ENCODE peak calls at places on chromosomes 2 and 18, in eight cellular contexts. One of them, this sample, is unnamed.
A peak's percentile ranks its signal among the peaks of the same experiment; 100 is the strongest.

GRCh38 chr2:16142383-16143361 is 202.3 kb downstream of the MYCN start:
- DNase-seq in epithelial cell of esophagus: no peak
- DNase-seq in dorsolateral prefrontal cortex: no peak
- DNase-seq in neural progenitor cell: no peak
- DNase-seq in right atrium auricular region: no peak
- DNase-seq in gastrocnemius medialis: no peak
- DNase-seq in MM.1S: no peak
- DNase-seq in tibial nerve: no peak
- DNase-seq in this sample: no peak

GRCh38 chr2:119248751-119249150 is 25.1 kb downstream of the STEAP3 start:
- DNase-seq in MM.1S: no peak
- DNase-seq in right atrium auricular region: no peak
- DNase-seq in neural progenitor cell: no peak
- DNase-seq in dorsolateral prefrontal cortex: peak; percentile 34
- DNase-seq in epithelial cell of esophagus: no peak
- DNase-seq in tibial nerve: no peak
- DNase-seq in gastrocnemius medialis: no peak
- DNase-seq in this sample: no peak

GRCh38 chr2:120108049-120108448 is 95.2 kb downstream of the EPB41L5 start:
- DNase-seq in tibial nerve: no peak
- DNase-seq in gastrocnemius medialis: peak; percentile 33
- DNase-seq in dorsolateral prefrontal cortex: no peak
- DNase-seq in right atrium auricular region: no peak
- DNase-seq in neural progenitor cell: no peak
- DNase-seq in epithelial cell of esophagus: peak; percentile 90
- DNase-seq in MM.1S: no peak
- DNase-seq in this sample: peak; percentile 17

GRCh38 chr2:148552675-148553331 is 91.7 kb upstream of the EPC2 start:
- DNase-seq in gastrocnemius medialis: no peak
- DNase-seq in right atrium auricular region: no peak
- DNase-seq in tibial nerve: no peak
- DNase-seq in neural progenitor cell: no peak
- DNase-seq in epithelial cell of esophagus: no peak
- DNase-seq in MM.1S: peak; percentile 56
- DNase-seq in dorsolateral prefrontal cortex: no peak
- DNase-seq in this sample: no peak

GRCh38 chr2:197102202-197102601 is 175.7 kb upstream of the PGAP1 start:
- DNase-seq in tibial nerve: no peak
- DNase-seq in right atrium auricular region: no peak
- DNase-seq in MM.1S: no peak
- DNase-seq in neural progenitor cell: no peak
- DNase-seq in dorsolateral prefrontal cortex: no peak
- DNase-seq in gastrocnemius medialis: no peak
- DNase-seq in epithelial cell of esophagus: no peak
- DNase-seq in this sample: no peak

GRCh38 chr2:149049142-149049541 is 10.6 kb downstream of the LYPD6B start:
- DNase-seq in MM.1S: no peak
- DNase-seq in dorsolateral prefrontal cortex: no peak
- DNase-seq in neural progenitor cell: no peak
- DNase-seq in tibial nerve: no peak
- DNase-seq in epithelial cell of esophagus: peak; percentile 80
- DNase-seq in gastrocnemius medialis: no peak
- DNase-seq in right atrium auricular region: no peak
- DNase-seq in this sample: no peak

GRCh38 chr18:43283299-43283698 is 6.0 kb upstream of the SYT4 start:
- DNase-seq in dorsolateral prefrontal cortex: no peak
- DNase-seq in gastrocnemius medialis: no peak
- DNase-seq in neural progenitor cell: no peak
- DNase-seq in right atrium auricular region: no peak
- DNase-seq in tibial nerve: no peak
- DNase-seq in MM.1S: no peak
- DNase-seq in epithelial cell of esophagus: no peak
- DNase-seq in this sample: no peak

GRCh38 chr2:146467425-146467824 is 1377.4 kb upstream of the ACVR2A start:
- DNase-seq in right atrium auricular region: no peak
- DNase-seq in gastrocnemius medialis: no peak
- DNase-seq in neural progenitor cell: no peak
- DNase-seq in dorsolateral prefrontal cortex: no peak
- DNase-seq in MM.1S: no peak
- DNase-seq in epithelial cell of esophagus: no peak
- DNase-seq in tibial nerve: no peak
- DNase-seq in this sample: no peak

GRCh38 chr18:44396550-44396949 is 284.1 kb upstream of the SETBP1 start:
- DNase-seq in tibial nerve: no peak
- DNase-seq in MM.1S: no peak
- DNase-seq in epithelial cell of esophagus: no peak
- DNase-seq in dorsolateral prefrontal cortex: no peak
- DNase-seq in neural progenitor cell: no peak
- DNase-seq in gastrocnemius medialis: no peak
- DNase-seq in right atrium auricular region: no peak
- DNase-seq in this sample: no peak

GRCh38 chr2:65275141-65275540 is 47.5 kb downstream of the ACTR2 start:
- DNase-seq in MM.1S: no peak
- DNase-seq in gastrocnemius medialis: no peak
- DNase-seq in epithelial cell of esophagus: no peak
- DNase-seq in tibial nerve: no peak
- DNase-seq in neural progenitor cell: peak; percentile 48
- DNase-seq in dorsolateral prefrontal cortex: no peak
- DNase-seq in right atrium auricular region: no peak
- DNase-seq in this sample: no peak

GRCh38 chr2:155393406-155393805 is 694.9 kb downstream of the KCNJ3 start:
- DNase-seq in neural progenitor cell: no peak
- DNase-seq in tibial nerve: no peak
- DNase-seq in epithelial cell of esophagus: no peak
- DNase-seq in right atrium auricular region: no peak
- DNase-seq in dorsolateral prefrontal cortex: no peak
- DNase-seq in gastrocnemius medialis: no peak
- DNase-seq in MM.1S: no peak
- DNase-seq in this sample: no peak

GRCh38 chr18:37294951-37295350 is 270.6 kb downstream of the CELF4 start:
- DNase-seq in right atrium auricular region: no peak
- DNase-seq in neural progenitor cell: peak; percentile 85
- DNase-seq in dorsolateral prefrontal cortex: no peak
- DNase-seq in epithelial cell of esophagus: peak; percentile 20
- DNase-seq in MM.1S: no peak
- DNase-seq in tibial nerve: no peak
- DNase-seq in gastrocnemius medialis: no peak
- DNase-seq in this sample: no peak

GRCh38 chr18:79540914-79541301 is 138.7 kb upstream of the CTDP1 start:
- DNase-seq in neural progenitor cell: no peak
- DNase-seq in tibial nerve: no peak
- DNase-seq in right atrium auricular region: no peak
- DNase-seq in gastrocnemius medialis: no peak
- DNase-seq in dorsolateral prefrontal cortex: peak; percentile 31
- DNase-seq in epithelial cell of esophagus: no peak
- DNase-seq in MM.1S: no peak
- DNase-seq in this sample: no peak

GRCh38 chr18:3251249-3251962 is 3.8 kb downstream of the MYL12A start:
- DNase-seq in gastrocnemius medialis: no peak
- DNase-seq in right atrium auricular region: no peak
- DNase-seq in MM.1S: no peak
- DNase-seq in neural progenitor cell: no peak
- DNase-seq in dorsolateral prefrontal cortex: no peak
- DNase-seq in epithelial cell of esophagus: no peak
- DNase-seq in tibial nerve: no peak
- DNase-seq in this sample: no peak
- H3K4me3 ChIP-seq in gastrocnemius medialis: peak overlapping the region; percentile 4
- H3K4me3 ChIP-seq in right atrium auricular region: peak overlapping the region; percentile 25
- H3K4me3 ChIP-seq in MM.1S: no peak overlapping the region
- H3K4me3 ChIP-seq in neural progenitor cell: no peak overlapping the region
- H3K4me3 ChIP-seq in dorsolateral prefrontal cortex: no peak overlapping the region
- H3K4me3 ChIP-seq in epithelial cell of esophagus: no peak overlapping the region
- H3K4me3 ChIP-seq in tibial nerve: no peak overlapping the region
- H3K4me3 ChIP-seq in this sample: peak overlapping the region; percentile 10

DNA sequence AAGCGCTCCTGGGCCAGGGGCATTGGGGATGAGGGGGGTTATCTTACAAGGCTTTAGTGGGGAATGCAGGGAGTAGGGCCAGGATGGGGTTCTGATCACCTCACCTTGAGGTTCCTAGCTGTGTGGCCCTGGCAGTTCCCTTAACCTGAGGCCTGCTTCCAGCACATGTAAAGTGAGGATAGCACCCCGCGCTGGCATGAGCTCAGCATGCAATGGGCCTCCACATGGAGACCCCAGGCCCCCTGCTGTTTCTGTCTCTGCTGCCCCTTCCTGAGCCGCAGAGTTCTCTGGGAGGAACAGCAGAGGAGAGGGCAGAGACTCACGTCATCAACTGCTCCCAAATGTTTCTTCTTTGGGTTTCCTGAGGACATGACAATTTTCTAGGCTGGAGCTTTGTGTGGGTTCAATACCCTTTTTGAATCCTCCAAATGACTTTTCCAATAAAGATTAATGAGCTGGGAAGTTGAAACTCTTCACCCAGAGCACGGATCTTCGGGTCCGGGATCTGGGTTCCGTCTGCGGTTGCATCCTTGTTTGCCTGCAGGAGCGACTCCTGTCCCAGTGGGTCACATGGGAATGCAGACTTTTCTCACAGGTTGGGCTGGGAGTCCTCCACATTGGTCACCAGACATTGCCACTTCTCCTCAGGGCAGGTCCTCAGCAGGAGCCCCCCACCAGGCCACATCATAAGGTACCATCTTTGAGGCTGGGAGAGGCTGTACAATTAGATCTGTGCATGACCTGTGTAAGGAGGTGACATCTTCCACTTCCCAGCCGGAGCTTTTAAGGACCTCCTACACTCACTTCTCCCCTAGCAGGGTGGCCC is 8.3 kb upstream of the TEX51 start:
- DNase-seq in epithelial cell of esophagus: no peak
- DNase-seq in right atrium auricular region: no peak
- DNase-seq in MM.1S: no peak
- DNase-seq in neural progenitor cell: no peak
- DNase-seq in tibial nerve: no peak
- DNase-seq in gastrocnemius medialis: no peak
- DNase-seq in dorsolateral prefrontal cortex: peak; percentile 31
- DNase-seq in this sample: no peak
- TF ChIP-seq CTCF in epithelial cell of esophagus: no peak
- TF ChIP-seq CTCF in right atrium auricular region: no peak
- TF ChIP-seq CTCF in MM.1S: no peak
- TF ChIP-seq CTCF in neural progenitor cell: no peak
- TF ChIP-seq CTCF in tibial nerve: no peak
- TF ChIP-seq CTCF in gastrocnemius medialis: no peak
- TF ChIP-seq CTCF in dorsolateral prefrontal cortex: no peak
- TF ChIP-seq CTCF in this sample: no peak

DNA sequence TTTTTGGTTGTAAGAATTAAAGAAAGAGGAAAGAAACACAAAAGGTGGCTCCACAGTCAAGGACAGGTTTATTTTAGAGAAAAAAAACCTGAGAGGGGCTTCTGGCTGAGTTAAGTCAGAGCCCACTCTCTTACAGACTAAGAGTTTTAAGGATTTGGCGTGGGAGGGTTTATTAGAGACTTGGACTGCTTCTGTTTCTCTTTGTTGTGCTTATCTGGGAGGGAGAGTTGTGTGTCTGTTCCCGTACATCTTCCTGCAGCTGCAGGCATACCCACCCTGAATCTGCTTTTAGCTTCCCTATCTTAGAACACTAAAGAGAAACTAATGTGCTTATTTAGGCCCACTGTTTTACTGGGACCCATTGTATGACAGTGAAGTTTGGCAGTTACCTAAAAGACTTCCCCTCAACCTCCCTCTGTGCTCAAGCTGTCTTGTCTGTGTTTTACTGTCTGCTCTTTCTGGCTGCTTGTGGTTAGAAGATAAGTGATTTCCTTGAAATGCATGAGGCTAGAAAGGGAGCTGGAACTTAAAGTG is 2.7 kb downstream of the RSAD2 start:
- DNase-seq in tibial nerve: no peak
- DNase-seq in neural progenitor cell: no peak
- DNase-seq in right atrium auricular region: no peak
- DNase-seq in epithelial cell of esophagus: no peak
- DNase-seq in gastrocnemius medialis: no peak
- DNase-seq in MM.1S: no peak
- DNase-seq in dorsolateral prefrontal cortex: no peak
- DNase-seq in this sample: no peak
- H3K4me3 ChIP-seq in tibial nerve: no peak overlapping the region
- H3K4me3 ChIP-seq in neural progenitor cell: no peak overlapping the region
- H3K4me3 ChIP-seq in right atrium auricular region: no peak overlapping the region
- H3K4me3 ChIP-seq in epithelial cell of esophagus: no peak overlapping the region
- H3K4me3 ChIP-seq in gastrocnemius medialis: no peak overlapping the region
- H3K4me3 ChIP-seq in MM.1S: no peak overlapping the region
- H3K4me3 ChIP-seq in dorsolateral prefrontal cortex: no peak overlapping the region
- H3K4me3 ChIP-seq in this sample: no peak overlapping the region

GRCh38 chr2:70061317-70061716 is 26.0 kb upstream of the PCBP1 start:
- DNase-seq in epithelial cell of esophagus: no peak
- DNase-seq in dorsolateral prefrontal cortex: no peak
- DNase-seq in right atrium auricular region: no peak
- DNase-seq in neural progenitor cell: no peak
- DNase-seq in MM.1S: no peak
- DNase-seq in tibial nerve: no peak
- DNase-seq in gastrocnemius medialis: no peak
- DNase-seq in this sample: no peak

GRCh38 chr2:70068119-70068518 is 19.2 kb upstream of the PCBP1 start:
- DNase-seq in MM.1S: no peak
- DNase-seq in gastrocnemius medialis: no peak
- DNase-seq in epithelial cell of esophagus: no peak
- DNase-seq in tibial nerve: no peak
- DNase-seq in neural progenitor cell: no peak
- DNase-seq in dorsolateral prefrontal cortex: no peak
- DNase-seq in right atrium auricular region: no peak
- DNase-seq in this sample: no peak

DNA sequence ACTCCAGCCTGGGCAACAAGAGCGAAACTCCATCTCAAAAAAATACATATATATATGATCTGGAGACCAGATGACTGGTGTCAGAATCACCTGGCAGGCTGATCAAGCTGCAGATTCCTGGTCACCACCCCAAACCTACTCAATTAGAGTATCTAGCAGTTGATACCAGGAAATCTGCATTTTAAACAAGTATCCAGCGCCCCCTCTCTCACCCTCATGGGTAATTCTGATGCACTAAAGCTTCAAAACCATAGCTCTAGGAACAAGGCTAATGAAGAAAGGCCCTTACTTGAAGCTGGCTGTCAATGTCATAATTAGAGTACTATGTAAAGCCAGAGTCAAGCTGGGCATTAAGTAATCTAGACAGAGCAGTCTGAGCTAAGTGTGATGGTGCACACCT is 25.0 kb upstream of the PCBP1 start:
- DNase-seq in MM.1S: no peak
- DNase-seq in gastrocnemius medialis: no peak
- DNase-seq in right atrium auricular region: no peak
- DNase-seq in neural progenitor cell: no peak
- DNase-seq in dorsolateral prefrontal cortex: no peak
- DNase-seq in epithelial cell of esophagus: no peak
- DNase-seq in tibial nerve: no peak
- DNase-seq in this sample: no peak
- TF ChIP-seq CTCF in MM.1S: no peak
- TF ChIP-seq CTCF in gastrocnemius medialis: no peak
- TF ChIP-seq CTCF in right atrium auricular region: no peak
- TF ChIP-seq CTCF in neural progenitor cell: no peak
- TF ChIP-seq CTCF in dorsolateral prefrontal cortex: no peak
- TF ChIP-seq CTCF in epithelial cell of esophagus: no peak
- TF ChIP-seq CTCF in tibial nerve: no peak
- TF ChIP-seq CTCF in this sample: no peak

GRCh38 chr18:7565677-7566076 is 1.4 kb upstream of the PTPRM start:
- DNase-seq in dorsolateral prefrontal cortex: no peak
- DNase-seq in right atrium auricular region: no peak
- DNase-seq in MM.1S: no peak
- DNase-seq in neural progenitor cell: no peak
- DNase-seq in tibial nerve: no peak
- DNase-seq in gastrocnemius medialis: no peak
- DNase-seq in epithelial cell of esophagus: no peak
- DNase-seq in this sample: no peak
- H3K4me3 ChIP-seq in dorsolateral prefrontal cortex: peak overlapping the region; percentile 78
- H3K4me3 ChIP-seq in right atrium auricular region: peak overlapping the region; percentile 91
- H3K4me3 ChIP-seq in MM.1S: no peak overlapping the region
- H3K4me3 ChIP-seq in neural progenitor cell: no peak overlapping the region
- H3K4me3 ChIP-seq in tibial nerve: no peak overlapping the region
- H3K4me3 ChIP-seq in gastrocnemius medialis: no peak overlapping the region
- H3K4me3 ChIP-seq in epithelial cell of esophagus: no peak overlapping the region
- H3K4me3 ChIP-seq in this sample: no peak overlapping the region

GRCh38 chr2:105595536-105595935 is 149.2 kb upstream of the NCK2 start:
- DNase-seq in right atrium auricular region: no peak
- DNase-seq in tibial nerve: no peak
- DNase-seq in epithelial cell of esophagus: peak; percentile 79
- DNase-seq in MM.1S: no peak
- DNase-seq in neural progenitor cell: no peak
- DNase-seq in gastrocnemius medialis: no peak
- DNase-seq in dorsolateral prefrontal cortex: no peak
- DNase-seq in this sample: no peak
- TF ChIP-seq CTCF in right atrium auricular region: no peak
- TF ChIP-seq CTCF in tibial nerve: no peak
- TF ChIP-seq CTCF in epithelial cell of esophagus: peak; percentile 15
- TF ChIP-seq CTCF in MM.1S: no peak
- TF ChIP-seq CTCF in neural progenitor cell: no peak
- TF ChIP-seq CTCF in gastrocnemius medialis: no peak
- TF ChIP-seq CTCF in dorsolateral prefrontal cortex: no peak
- TF ChIP-seq CTCF in this sample: no peak